ENCODE peak calls at places on chromosomes 7 and 10, in seven cellular contexts. R is mesendoderm, N is neural progenitor cell, E is mammary epithelial cell, S is IMR-90, T is astrocyte, V is fibroblast of lung. Z is an unnamed sample. For H3K27me3 and H3K4me1, the result is how much of the 10 kb centered on the place peaks cover.

GRCh38 chr10:124053971-124054370 is 39.4 kb downstream of the CHST15 start:
- DNase-seq in R (peak), N (no peak), E (peak), S (no peak), T (no peak), V (no peak), Z (peak)

GRCh38 chr7:137993395-137993743 is 8.5 kb downstream of the CREB3L2 start:
- DNase-seq in R (no peak), N (no peak), E (no peak), S (no peak), T (no peak), V (no peak), Z (no peak)

GRCh38 chr7:158439035-158439434 is 148.6 kb downstream of the PTPRN2 start:
- DNase-seq in R (no peak), N (no peak), E (no peak), S (no peak), T (no peak), V (no peak), Z (no peak)

GRCh38 chr7:114966156-114966555 is 44.3 kb downstream of the MDFIC start:
- DNase-seq in R (no peak), N (no peak), E (no peak), S (no peak), T (no peak), V (no peak), Z (no peak)

GRCh38 chr7:29270979-29271658 is 76.5 kb downstream of the CHN2 start:
- DNase-seq in R (peak), N (no peak), E (no peak), S (no peak), T (peak), V (no peak), Z (no peak)

GRCh38 chr7:133846203-133846945 is 280.8 kb upstream of the LRGUK start:
- DNase-seq in R (no peak), N (peak), E (no peak), S (no peak), T (no peak), V (no peak), Z (no peak)

GRCh38 chr7:147022056-147022455 is 905.5 kb downstream of the CNTNAP2 start:
- DNase-seq in R (no peak), N (no peak), E (no peak), S (no peak), T (no peak), V (no peak), Z (peak)

GRCh38 chr10:129506101-129506797 is 39.2 kb downstream of the MGMT start:
- DNase-seq in R (no peak), N (no peak), E (no peak), S (no peak), T (no peak), V (no peak), Z (peak)

GRCh38 chr7:514651-515598 is 4.7 kb downstream of the PDGFA start:
- DNase-seq in R (peak), N (peak), E (peak), S (no peak), T (peak), V (no peak), Z (no peak)

GRCh38 chr10:87594864-87595263 is 64.8 kb upstream of the PAPSS2 start:
- DNase-seq in R (no peak), N (no peak), E (no peak), S (no peak), T (no peak), V (peak), Z (peak)

GRCh38 chr10:4763960-4764428 is 62.0 kb upstream of the AKR1E2 start:
- DNase-seq in R (no peak), N (no peak), E (peak), S (peak), T (peak), V (peak), Z (peak)

GRCh38 chr7:21076579-21076978 is 289.9 kb upstream of the SP8 start:
- DNase-seq in R (no peak), N (no peak), E (no peak), S (no peak), T (no peak), V (no peak), Z (no peak)

GRCh38 chr7:129187681-129188371 is 607 bp upstream of the SMO start:
- DNase-seq in R (no peak), N (no peak), E (no peak), S (no peak), T (no peak), V (no peak), Z (no peak)

GRCh38 chr7:70190266-70190665 is 592.0 kb downstream of the AUTS2 start:
- DNase-seq in R (no peak), N (no peak), E (no peak), S (no peak), T (no peak), V (no peak), Z (no peak)

DNA sequence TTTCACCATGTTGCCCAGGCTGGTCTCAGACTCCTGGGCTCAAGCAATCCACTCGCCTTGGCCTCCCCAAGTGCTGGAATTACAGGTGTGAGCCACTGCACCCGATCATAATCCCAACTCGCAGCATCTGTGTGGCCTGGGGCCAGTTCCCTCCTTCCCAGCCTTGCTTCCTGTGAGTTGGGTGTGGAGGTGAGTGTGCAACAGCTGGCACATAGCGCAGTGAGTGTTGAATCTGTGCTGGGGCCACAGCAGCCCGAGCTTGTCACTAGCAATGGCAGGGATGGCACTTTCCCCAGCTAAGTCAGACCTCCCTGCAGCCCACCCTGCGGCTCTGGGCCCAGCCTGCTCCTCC is 12.2 kb downstream of the TMEM184A start:
- DNase-seq in R (no peak), N (no peak), E (no peak), S (no peak), T (no peak), V (no peak), Z (no peak)
- H3K9ac ChIP-seq in R (no peak), N (no peak), E (no peak), S (no peak), T (no peak), V (no peak), Z (no peak)

GRCh38 chr7:27152816-27153486 is 568 bp upstream of the HOXA3 start:
- DNase-seq in R (no peak), N (no peak), E (no peak), S (no peak), T (no peak), V (no peak), Z (no peak)
- H3K27me3 ChIP-seq in R (half or more), N (half or more), E (under half), S (under half), T (half or more), V (under half), Z (under half)

DNA sequence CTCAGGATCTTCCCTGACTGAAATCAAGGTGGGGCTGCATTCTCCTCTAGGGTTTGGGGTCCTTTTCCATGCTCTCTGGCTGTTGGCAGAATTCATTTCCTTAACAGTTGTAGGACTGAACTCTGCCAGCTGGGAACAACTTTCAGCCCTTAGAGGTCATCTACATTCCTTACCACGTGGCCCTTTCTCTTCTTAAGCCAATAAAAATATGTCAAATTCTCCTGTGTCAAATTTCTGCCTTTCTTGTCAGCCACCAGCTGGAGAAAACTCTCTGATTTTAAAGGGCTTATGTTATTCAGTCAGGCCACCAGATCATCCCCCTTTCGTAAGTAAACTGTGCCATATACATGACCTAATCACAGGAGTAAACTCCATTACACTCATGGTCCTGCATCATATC is 95.3 kb upstream of the IL6 start:
- DNase-seq in R (no peak), N (no peak), E (no peak), S (no peak), T (no peak), V (no peak), Z (no peak)
- H3K4me1 ChIP-seq in R (under half), N (under half), E (under half), S (under half), T (under half), V (under half), Z (under half)

GRCh38 chr10:115525141-115525540 is 432.0 kb downstream of the ATRNL1 start:
- DNase-seq in R (no peak), N (no peak), E (no peak), S (no peak), T (no peak), V (no peak), Z (no peak)
- H3K9ac ChIP-seq in R (no peak), N (no peak), E (no peak), S (no peak), T (no peak), V (no peak), Z (no peak)

Z was measured in adipocyte.